ENCODE peak calls at places on chromosomes 7 and 10, in eight cellular contexts. R, P, Q, Y, Z, J, N and V are unnamed samples.

GRCh38 chr10:95831076-95831475 is 75.1 kb downstream of the ENTPD1 start:
- DNase-seq in R (no peak), P (no peak), Q (no peak), Y (no peak), Z (no peak), J (no peak), N (no peak), V (no peak)

GRCh38 chr10:26571655-26572054 is 125.8 kb upstream of the PDSS1 start:
- DNase-seq in R (no peak), P (no peak), Q (no peak), Y (no peak), Z (no peak), J (no peak), N (no peak), V (no peak)

GRCh38 chr7:152759655-152760383 is at the start of gene ACTR3B:
- DNase-seq in R (peak), P (peak), Q (peak), Y (peak), Z (peak), J (peak), N (peak), V (peak)

GRCh38 chr7:52938455-52939133 is 96.8 kb upstream of the POM121L12 start:
- DNase-seq in R (no peak), P (no peak), Q (no peak), Y (no peak), Z (no peak), J (no peak), N (no peak), V (no peak)

GRCh38 chr7:137937202-137937560 is 64.7 kb downstream of the CREB3L2 start:
- DNase-seq in R (no peak), P (no peak), Q (no peak), Y (no peak), Z (no peak), J (no peak), N (no peak), V (no peak)

GRCh38 chr10:73956476-73957338 is 41.2 kb upstream of the VCL start:
- DNase-seq in R (peak), P (no peak), Q (no peak), Y (no peak), Z (no peak), J (no peak), N (no peak), V (no peak)

GRCh38 chr7:120400806-120401455 is 128.0 kb downstream of the KCND2 start:
- DNase-seq in R (no peak), P (no peak), Q (no peak), Y (no peak), Z (no peak), J (no peak), N (no peak), V (no peak)

GRCh38 chr10:120336910-120337540 is 120.0 kb upstream of the PLPP4 start:
- DNase-seq in R (peak), P (peak), Q (peak), Y (peak), Z (peak), J (peak), N (no peak), V (peak)

GRCh38 chr10:132765435-132765834 is 20.5 kb downstream of the NKX6-2 start:
- DNase-seq in R (no peak), P (no peak), Q (no peak), Y (no peak), Z (no peak), J (no peak), N (no peak), V (no peak)

GRCh38 chr10:112375721-112376577 is 2.0 kb downstream of the ACSL5 start:
- DNase-seq in R (no peak), P (peak), Q (no peak), Y (no peak), Z (peak), J (peak), N (no peak), V (no peak)

GRCh38 chr10:125157473-125157865 is 2.9 kb downstream of the CTBP2 start:
- DNase-seq in R (no peak), P (no peak), Q (no peak), Y (no peak), Z (no peak), J (no peak), N (no peak), V (no peak)